ENCODE peak calls at places on chromosome 11, in ten cellular contexts. R, M, L, C, U, T, X, V, E and B are unnamed samples.

GRCh38 chr11:21658654-21659193 is 534.2 kb upstream of the ANO5 start:
- DNase-seq in V (no peak), R (no peak), X (no peak), E (no peak), T (no peak), U (no peak), L (no peak), M (no peak), C (no peak), B (no peak)

GRCh38 chr11:116035972-116036371 is 531.8 kb upstream of the CADM1 start:
- DNase-seq in R (no peak), M (no peak), E (no peak), U (no peak), C (no peak), X (no peak), L (no peak), V (peak; percentile 22), T (no peak), B (no peak)

GRCh38 chr11:122186439-122187080 is 70.5 kb upstream of the BLID start:
- DNase-seq in T (peak; percentile 87), L (no peak), E (peak; percentile 95), R (peak; percentile 100), X (peak; percentile 97), M (peak; percentile 62), C (no peak), V (no peak), U (no peak), B (peak; percentile 100)

GRCh38 chr11:59782080-59782479 is 26.9 kb downstream of the STX3 start:
- DNase-seq in U (no peak), C (no peak), L (no peak), V (no peak), E (no peak), R (no peak), X (no peak), M (no peak), T (no peak), B (no peak)

GRCh38 chr11:66259976-66260375 is 8.5 kb upstream of the RAB1B start:
- DNase-seq in M (no peak), T (no peak), U (no peak), L (no peak), V (no peak), R (no peak), X (no peak), C (no peak), E (no peak), B (no peak)

GRCh38 chr11:72614381-72614780 is 59.8 kb downstream of the PDE2A start:
- DNase-seq in L (no peak), U (no peak), C (no peak), X (no peak), E (no peak), M (no peak), T (peak; percentile 22), V (no peak), R (peak; percentile 24), B (no peak)

GRCh38 chr11:107252429-107253161 is 205.0 kb downstream of the CWF19L2 start:
- DNase-seq in T (no peak), C (no peak), L (no peak), M (no peak), R (no peak), U (no peak), V (no peak), X (no peak), E (no peak), B (no peak)

GRCh38 chr11:5591613-5592012 is 4.8 kb upstream of the TRIM6 start:
- DNase-seq in L (no peak), E (no peak), U (no peak), X (no peak), M (no peak), V (no peak), T (no peak), R (no peak), C (no peak), B (no peak)

GRCh38 chr11:7551571-7551970 is 37.8 kb downstream of the PPFIBP2 start:
- DNase-seq in C (no peak), E (no peak), L (no peak), U (no peak), V (no peak), T (no peak), R (peak; percentile 65), M (peak; percentile 77), X (peak; percentile 43), B (peak; percentile 86)

GRCh38 chr11:121643530-121644512 is 191.1 kb upstream of the SORL1-AS1 start:
- DNase-seq in M (no peak), R (no peak), U (no peak), L (no peak), T (no peak), V (peak; percentile 37), C (no peak), X (no peak), E (no peak), B (no peak)

GRCh38 chr11:16347928-16348685 is 8.2 kb downstream of the SOX6 start:
- DNase-seq in U (no peak), T (no peak), M (no peak), L (no peak), V (no peak), X (peak; percentile 42), C (no peak), R (no peak), E (no peak), B (peak; percentile 7)

GRCh38 chr11:69008774-69009440 is 4.1 kb downstream of the MRGPRF start:
- DNase-seq in U (no peak), V (no peak), L (no peak), T (peak; percentile 95), C (peak; percentile 88), E (peak; percentile 81), X (peak; percentile 99), R (peak; percentile 97), M (peak; percentile 93), B (peak; percentile 96)

GRCh38 chr11:128568166-128568778 is 19.1 kb downstream of the ETS1 start:
- DNase-seq in U (no peak), C (no peak), V (no peak), M (no peak), E (no peak), R (no peak), X (no peak), L (no peak), T (no peak), B (no peak)

GRCh38 chr11:32893947-32894827 is 1.6 kb downstream of the QSER1 start:
- DNase-seq in X (peak; percentile 82), C (no peak), E (peak; percentile 38), T (peak; percentile 78), M (peak; percentile 92), L (peak; percentile 75), R (peak; percentile 81), V (peak; percentile 76), U (peak; percentile 69), B (peak; percentile 60)

GRCh38 chr11:9222654-9223053 is 42.5 kb downstream of the DENND5A start:
- DNase-seq in R (no peak), L (no peak), X (no peak), M (no peak), E (no peak), V (no peak), U (no peak), T (no peak), C (no peak), B (no peak)

DNA sequence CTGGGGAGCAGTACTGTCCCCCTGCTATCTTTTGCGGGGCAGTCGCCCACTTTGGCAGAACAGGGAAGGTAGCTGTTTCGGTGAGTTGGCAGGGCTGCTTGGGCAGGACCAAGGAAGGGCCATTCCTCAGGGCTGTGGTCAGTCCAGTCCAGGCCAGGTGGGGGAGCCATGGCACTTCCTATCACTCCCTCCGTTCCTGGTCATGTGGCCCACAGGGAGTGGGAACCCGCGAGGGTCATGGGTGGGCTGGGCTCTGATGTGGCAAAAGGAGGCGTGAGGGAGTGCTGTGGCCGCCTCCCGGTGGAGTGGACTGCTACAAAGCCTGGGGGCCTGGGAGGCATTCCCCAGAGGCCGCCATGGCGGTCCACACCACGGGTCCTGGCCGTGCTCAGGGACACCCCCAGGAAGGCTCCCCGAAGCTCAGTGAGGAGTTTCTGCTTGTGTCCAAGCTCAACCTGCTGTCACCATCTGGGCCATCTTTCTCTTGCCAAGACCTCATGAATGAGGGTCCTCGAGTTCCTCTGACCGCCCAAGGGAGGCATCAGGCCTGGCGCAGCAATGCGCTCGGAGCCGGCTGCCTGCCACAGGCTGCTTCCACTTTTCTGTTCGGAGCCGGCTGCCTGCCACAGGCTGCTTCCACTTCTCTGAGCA is 11.9 kb downstream of the CHID1 start:
- DNase-seq in U (peak; percentile 62), L (peak; percentile 41), E (no peak), M (no peak), V (peak; percentile 49), C (no peak), X (no peak), R (peak; percentile 27), T (no peak), B (no peak)
- TF ChIP-seq CTCF in U (peak; percentile 49), L (peak; percentile 8), E (peak; percentile 37), M (peak; percentile 9), V (peak; percentile 17), C (no peak), X (peak; percentile 22), R (peak; percentile 36), T (no peak), B (peak; percentile 18)

DNA sequence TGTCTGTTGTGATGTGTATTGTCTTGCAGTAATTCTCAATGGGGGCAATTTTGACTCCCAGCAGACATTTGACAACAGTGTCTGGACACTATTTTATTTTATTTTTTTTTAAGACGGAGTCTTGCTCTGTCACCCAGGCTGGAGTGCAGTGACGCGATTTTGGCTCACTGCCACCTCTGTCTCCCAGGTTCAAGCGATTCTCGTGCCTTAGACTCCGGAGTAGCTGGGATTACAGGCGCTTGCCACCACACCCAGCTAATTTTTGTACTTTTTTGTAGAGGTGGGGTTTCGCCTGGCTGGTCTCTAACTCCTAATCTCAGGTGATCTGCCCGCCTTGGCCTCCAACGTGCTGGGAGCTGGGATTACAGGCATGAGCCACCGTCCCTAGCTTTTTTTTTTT is 1.4 kb downstream of the RPS6KB2 start:
- DNase-seq in U (no peak), X (no peak), T (no peak), E (no peak), R (no peak), M (no peak), C (no peak), L (no peak), V (no peak), B (no peak)
- H3K4me3 ChIP-seq in U (no peak overlapping the region), X (no peak overlapping the region), T (peak overlapping the region; percentile 96), E (peak overlapping the region; percentile 97), R (peak overlapping the region; percentile 95), M (peak overlapping the region; percentile 95), C (no peak overlapping the region), L (no peak overlapping the region), V (no peak overlapping the region), B (no peak overlapping the region)

GRCh38 chr11:129694538-129694937 is 121.1 kb upstream of the TMEM45B start:
- DNase-seq in X (no peak), L (no peak), V (peak; percentile 32), C (no peak), T (peak; percentile 36), M (no peak), U (no peak), R (no peak), E (no peak), B (no peak)
- TF ChIP-seq CTCF in X (no peak), L (no peak), V (peak; percentile 35), C (no peak), T (peak; percentile 57), M (peak; percentile 42), U (no peak), R (no peak), E (no peak), B (no peak)

DNA sequence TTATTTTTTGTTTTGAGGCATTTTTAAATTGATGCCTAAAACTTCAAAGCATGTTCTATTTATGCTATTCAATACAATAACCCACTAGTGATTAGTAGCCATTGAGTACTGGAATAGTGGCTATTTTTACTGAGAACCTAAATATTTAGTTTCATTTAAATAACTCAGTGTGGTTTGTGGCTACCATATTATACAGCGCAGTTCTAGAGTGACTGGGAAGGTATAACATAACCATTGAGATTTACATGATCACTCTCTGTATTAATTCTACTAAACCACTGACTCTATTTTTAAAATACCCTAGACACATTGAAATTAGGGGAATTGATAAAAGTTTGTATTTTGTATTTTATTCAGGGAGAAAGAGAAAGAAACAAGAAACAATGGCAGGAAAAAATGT is 441.2 kb downstream of the CNTN5 start:
- DNase-seq in T (no peak), X (no peak), L (no peak), C (no peak), R (no peak), U (no peak), V (no peak), M (no peak), E (no peak), B (no peak)
- H3K4me3 ChIP-seq in T (no peak overlapping the region), X (no peak overlapping the region), L (no peak overlapping the region), C (no peak overlapping the region), R (no peak overlapping the region), U (no peak overlapping the region), V (no peak overlapping the region), M (no peak overlapping the region), E (no peak overlapping the region), B (no peak overlapping the region)